ENCODE peak calls at places on chromosomes 16 and 17, in eight cellular contexts. One of them, this sample, is unnamed.

GRCh38 chr17:21095735-21096134 is 31.0 kb upstream of the DHRS7B start:
- DNase-seq in PC-3: no peak
- DNase-seq in iPS DF 6.9: no peak
- DNase-seq in CD8-positive, alpha-beta memory T cell: no peak
- DNase-seq in fibroblast of lung: no peak
- DNase-seq in mesendoderm: peak; percentile 53
- DNase-seq in PC-9: no peak
- DNase-seq in cardiac muscle cell: no peak
- DNase-seq in this sample: no peak

GRCh38 chr16:2468725-2469398 is 2.2 kb upstream of the NTN3 start:
- DNase-seq in iPS DF 6.9: no peak
- DNase-seq in CD8-positive, alpha-beta memory T cell: no peak
- DNase-seq in PC-9: no peak
- DNase-seq in PC-3: no peak
- DNase-seq in mesendoderm: no peak
- DNase-seq in cardiac muscle cell: no peak
- DNase-seq in fibroblast of lung: no peak
- DNase-seq in this sample: no peak

GRCh38 chr16:63672493-63672892 is 1449.4 kb downstream of the CDH11 start:
- DNase-seq in PC-9: no peak
- DNase-seq in mesendoderm: no peak
- DNase-seq in CD8-positive, alpha-beta memory T cell: no peak
- DNase-seq in fibroblast of lung: no peak
- DNase-seq in PC-3: no peak
- DNase-seq in iPS DF 6.9: no peak
- DNase-seq in cardiac muscle cell: no peak
- DNase-seq in this sample: no peak

GRCh38 chr17:57861000-57861736 is 11.3 kb upstream of the MRPS23 start:
- DNase-seq in mesendoderm: peak; percentile 85
- DNase-seq in CD8-positive, alpha-beta memory T cell: peak; percentile 58
- DNase-seq in fibroblast of lung: peak; percentile 55
- DNase-seq in PC-3: peak; percentile 50
- DNase-seq in cardiac muscle cell: no peak
- DNase-seq in PC-9: peak; percentile 89
- DNase-seq in iPS DF 6.9: no peak
- DNase-seq in this sample: no peak

GRCh38 chr17:9022553-9023388 is 1.5 kb downstream of the NTN1 start:
- DNase-seq in iPS DF 6.9: no peak
- DNase-seq in cardiac muscle cell: peak; percentile 60
- DNase-seq in PC-3: no peak
- DNase-seq in fibroblast of lung: peak; percentile 11
- DNase-seq in mesendoderm: peak; percentile 51
- DNase-seq in CD8-positive, alpha-beta memory T cell: no peak
- DNase-seq in PC-9: no peak
- DNase-seq in this sample: no peak

GRCh38 chr16:72796222-72796621 is 251.7 kb downstream of the ZFHX3 start:
- DNase-seq in mesendoderm: no peak
- DNase-seq in CD8-positive, alpha-beta memory T cell: no peak
- DNase-seq in PC-3: no peak
- DNase-seq in iPS DF 6.9: no peak
- DNase-seq in PC-9: no peak
- DNase-seq in cardiac muscle cell: no peak
- DNase-seq in fibroblast of lung: no peak
- DNase-seq in this sample: no peak

GRCh38 chr16:53937068-53937614 is 233.2 kb downstream of the FTO start:
- DNase-seq in fibroblast of lung: no peak
- DNase-seq in iPS DF 6.9: no peak
- DNase-seq in mesendoderm: no peak
- DNase-seq in cardiac muscle cell: no peak
- DNase-seq in PC-3: no peak
- DNase-seq in CD8-positive, alpha-beta memory T cell: no peak
- DNase-seq in PC-9: no peak
- DNase-seq in this sample: no peak

GRCh38 chr17:29176500-29177351 is 3.5 kb downstream of the MYO18A start:
- DNase-seq in mesendoderm: peak; percentile 77
- DNase-seq in PC-9: peak; percentile 48
- DNase-seq in fibroblast of lung: peak; percentile 29
- DNase-seq in CD8-positive, alpha-beta memory T cell: peak; percentile 70
- DNase-seq in cardiac muscle cell: peak; percentile 66
- DNase-seq in PC-3: peak; percentile 59
- DNase-seq in iPS DF 6.9: no peak
- DNase-seq in this sample: peak; percentile 72

GRCh38 chr17:42814633-42815399 is 9.3 kb downstream of the BECN1 start:
- DNase-seq in mesendoderm: no peak
- DNase-seq in CD8-positive, alpha-beta memory T cell: no peak
- DNase-seq in PC-9: no peak
- DNase-seq in PC-3: no peak
- DNase-seq in fibroblast of lung: peak; percentile 83
- DNase-seq in cardiac muscle cell: no peak
- DNase-seq in iPS DF 6.9: no peak
- DNase-seq in this sample: no peak

GRCh38 chr17:43645765-43646481 is 15.8 kb downstream of the MEOX1 start:
- DNase-seq in PC-9: no peak
- DNase-seq in mesendoderm: no peak
- DNase-seq in PC-3: peak; percentile 26
- DNase-seq in CD8-positive, alpha-beta memory T cell: no peak
- DNase-seq in fibroblast of lung: peak; percentile 30
- DNase-seq in cardiac muscle cell: no peak
- DNase-seq in iPS DF 6.9: no peak
- DNase-seq in this sample: peak; percentile 46

GRCh38 chr17:75642221-75643032 is 9.2 kb downstream of the SMIM5 start:
- DNase-seq in CD8-positive, alpha-beta memory T cell: no peak
- DNase-seq in mesendoderm: no peak
- DNase-seq in PC-3: peak; percentile 60
- DNase-seq in PC-9: peak; percentile 62
- DNase-seq in cardiac muscle cell: no peak
- DNase-seq in iPS DF 6.9: no peak
- DNase-seq in fibroblast of lung: no peak
- DNase-seq in this sample: no peak

GRCh38 chr16:82639666-82640336 is 13.0 kb downstream of the CDH13 start:
- DNase-seq in iPS DF 6.9: peak; percentile 41
- DNase-seq in fibroblast of lung: peak; percentile 65
- DNase-seq in cardiac muscle cell: peak; percentile 77
- DNase-seq in mesendoderm: peak; percentile 73
- DNase-seq in PC-9: no peak
- DNase-seq in CD8-positive, alpha-beta memory T cell: peak; percentile 51
- DNase-seq in PC-3: peak; percentile 73
- DNase-seq in this sample: peak; percentile 47

GRCh38 chr16:85483424-85483823 is 129.7 kb upstream of the GSE1 start:
- DNase-seq in CD8-positive, alpha-beta memory T cell: no peak
- DNase-seq in PC-9: no peak
- DNase-seq in iPS DF 6.9: no peak
- DNase-seq in cardiac muscle cell: no peak
- DNase-seq in mesendoderm: no peak
- DNase-seq in PC-3: no peak
- DNase-seq in fibroblast of lung: no peak
- DNase-seq in this sample: no peak

GRCh38 chr17:50147841-50148225 is 2.6 kb downstream of the PPP1R9B start:
- DNase-seq in iPS DF 6.9: no peak
- DNase-seq in PC-9: no peak
- DNase-seq in fibroblast of lung: peak; percentile 31
- DNase-seq in PC-3: no peak
- DNase-seq in CD8-positive, alpha-beta memory T cell: no peak
- DNase-seq in mesendoderm: peak; percentile 77
- DNase-seq in cardiac muscle cell: no peak
- DNase-seq in this sample: no peak

GRCh38 chr17:29407856-29408255 is 17.7 kb downstream of the TAOK1 start:
- DNase-seq in PC-9: no peak
- DNase-seq in iPS DF 6.9: no peak
- DNase-seq in cardiac muscle cell: no peak
- DNase-seq in mesendoderm: no peak
- DNase-seq in CD8-positive, alpha-beta memory T cell: no peak
- DNase-seq in fibroblast of lung: peak; percentile 10
- DNase-seq in PC-3: no peak
- DNase-seq in this sample: no peak

DNA sequence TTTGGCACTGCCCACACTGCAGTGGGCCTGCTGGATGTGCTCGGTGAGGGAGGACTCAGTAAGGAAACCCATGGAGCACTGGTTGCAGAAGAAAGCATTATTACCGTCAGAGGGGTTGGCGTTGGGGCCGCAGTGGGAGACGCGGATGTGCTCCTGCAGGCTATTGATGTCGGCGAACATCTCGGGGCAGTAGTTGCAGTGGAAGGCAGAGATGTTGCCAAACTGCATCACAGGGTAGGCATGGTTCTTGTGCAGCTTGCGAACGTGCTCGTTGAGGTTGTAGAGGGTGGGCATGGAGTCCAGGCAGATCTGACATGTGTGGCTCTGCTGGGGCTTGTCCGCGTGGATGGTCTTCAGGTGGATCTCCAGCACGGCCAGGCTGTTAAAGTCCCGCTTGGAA is 218.4 kb downstream of the ZNF423 start:
- DNase-seq in PC-9: no peak
- DNase-seq in iPS DF 6.9: no peak
- DNase-seq in fibroblast of lung: no peak
- DNase-seq in cardiac muscle cell: no peak
- DNase-seq in CD8-positive, alpha-beta memory T cell: no peak
- DNase-seq in mesendoderm: no peak
- DNase-seq in PC-3: no peak
- DNase-seq in this sample: no peak
- H3K27ac ChIP-seq in PC-9: no peak overlapping the region
- H3K27ac ChIP-seq in iPS DF 6.9: no peak overlapping the region
- H3K27ac ChIP-seq in fibroblast of lung: no peak overlapping the region
- H3K27ac ChIP-seq in cardiac muscle cell: no peak overlapping the region
- H3K27ac ChIP-seq in CD8-positive, alpha-beta memory T cell: no peak overlapping the region
- H3K27ac ChIP-seq in mesendoderm: no peak overlapping the region
- H3K27ac ChIP-seq in PC-3: no peak overlapping the region
- H3K27ac ChIP-seq in this sample: no peak overlapping the region

GRCh38 chr16:67922740-67923139 is 8.9 kb downstream of the CTRL start:
- DNase-seq in PC-9: no peak
- DNase-seq in CD8-positive, alpha-beta memory T cell: no peak
- DNase-seq in cardiac muscle cell: no peak
- DNase-seq in fibroblast of lung: no peak
- DNase-seq in PC-3: no peak
- DNase-seq in iPS DF 6.9: no peak
- DNase-seq in mesendoderm: peak; percentile 29
- DNase-seq in this sample: no peak

GRCh38 chr16:67919618-67920210 is 11.9 kb downstream of the CTRL start:
- DNase-seq in cardiac muscle cell: no peak
- DNase-seq in mesendoderm: peak; percentile 66
- DNase-seq in PC-9: no peak
- DNase-seq in fibroblast of lung: no peak
- DNase-seq in CD8-positive, alpha-beta memory T cell: no peak
- DNase-seq in iPS DF 6.9: no peak
- DNase-seq in PC-3: no peak
- DNase-seq in this sample: no peak

GRCh38 chr16:67924140-67924906 is 7.3 kb downstream of the CTRL start:
- DNase-seq in PC-9: no peak
- DNase-seq in CD8-positive, alpha-beta memory T cell: no peak
- DNase-seq in iPS DF 6.9: no peak
- DNase-seq in mesendoderm: no peak
- DNase-seq in fibroblast of lung: no peak
- DNase-seq in cardiac muscle cell: no peak
- DNase-seq in PC-3: no peak
- DNase-seq in this sample: no peak

GRCh38 chr16:67923414-67924127 is 8.1 kb downstream of the CTRL start:
- DNase-seq in PC-3: no peak
- DNase-seq in fibroblast of lung: no peak
- DNase-seq in PC-9: no peak
- DNase-seq in mesendoderm: no peak
- DNase-seq in CD8-positive, alpha-beta memory T cell: no peak
- DNase-seq in cardiac muscle cell: peak; percentile 67
- DNase-seq in iPS DF 6.9: no peak
- DNase-seq in this sample: no peak

DNA sequence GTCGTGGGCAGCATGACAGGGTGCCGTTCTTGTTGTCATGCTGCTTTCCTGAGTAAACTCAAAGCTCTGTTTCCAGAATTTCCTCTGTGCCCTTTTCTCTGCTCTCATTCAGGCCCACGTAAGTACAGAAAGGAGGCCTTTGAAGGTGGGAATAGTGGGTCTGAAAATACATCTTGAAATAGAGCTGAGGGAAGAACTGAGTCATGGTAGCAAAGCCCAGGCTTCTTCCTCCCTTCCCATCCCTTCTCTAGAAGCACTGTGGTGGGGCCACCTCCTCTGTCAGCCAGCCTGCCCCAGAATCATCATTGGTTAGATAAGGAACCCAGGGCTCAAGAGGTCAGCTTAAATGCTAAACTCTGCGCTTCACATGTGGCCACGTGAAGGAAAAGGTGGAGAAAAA is 9.4 kb downstream of the CTRL start:
- DNase-seq in mesendoderm: no peak
- DNase-seq in cardiac muscle cell: no peak
- DNase-seq in PC-9: no peak
- DNase-seq in CD8-positive, alpha-beta memory T cell: no peak
- DNase-seq in iPS DF 6.9: no peak
- DNase-seq in fibroblast of lung: no peak
- DNase-seq in PC-3: no peak
- DNase-seq in this sample: no peak
- H3K27ac ChIP-seq in mesendoderm: no peak overlapping the region
- H3K27ac ChIP-seq in cardiac muscle cell: no peak overlapping the region
- H3K27ac ChIP-seq in PC-9: no peak overlapping the region
- H3K27ac ChIP-seq in CD8-positive, alpha-beta memory T cell: no peak overlapping the region
- H3K27ac ChIP-seq in iPS DF 6.9: no peak overlapping the region
- H3K27ac ChIP-seq in fibroblast of lung: no peak overlapping the region
- H3K27ac ChIP-seq in PC-3: no peak overlapping the region
- H3K27ac ChIP-seq in this sample: peak overlapping the region; percentile 31

DNA sequence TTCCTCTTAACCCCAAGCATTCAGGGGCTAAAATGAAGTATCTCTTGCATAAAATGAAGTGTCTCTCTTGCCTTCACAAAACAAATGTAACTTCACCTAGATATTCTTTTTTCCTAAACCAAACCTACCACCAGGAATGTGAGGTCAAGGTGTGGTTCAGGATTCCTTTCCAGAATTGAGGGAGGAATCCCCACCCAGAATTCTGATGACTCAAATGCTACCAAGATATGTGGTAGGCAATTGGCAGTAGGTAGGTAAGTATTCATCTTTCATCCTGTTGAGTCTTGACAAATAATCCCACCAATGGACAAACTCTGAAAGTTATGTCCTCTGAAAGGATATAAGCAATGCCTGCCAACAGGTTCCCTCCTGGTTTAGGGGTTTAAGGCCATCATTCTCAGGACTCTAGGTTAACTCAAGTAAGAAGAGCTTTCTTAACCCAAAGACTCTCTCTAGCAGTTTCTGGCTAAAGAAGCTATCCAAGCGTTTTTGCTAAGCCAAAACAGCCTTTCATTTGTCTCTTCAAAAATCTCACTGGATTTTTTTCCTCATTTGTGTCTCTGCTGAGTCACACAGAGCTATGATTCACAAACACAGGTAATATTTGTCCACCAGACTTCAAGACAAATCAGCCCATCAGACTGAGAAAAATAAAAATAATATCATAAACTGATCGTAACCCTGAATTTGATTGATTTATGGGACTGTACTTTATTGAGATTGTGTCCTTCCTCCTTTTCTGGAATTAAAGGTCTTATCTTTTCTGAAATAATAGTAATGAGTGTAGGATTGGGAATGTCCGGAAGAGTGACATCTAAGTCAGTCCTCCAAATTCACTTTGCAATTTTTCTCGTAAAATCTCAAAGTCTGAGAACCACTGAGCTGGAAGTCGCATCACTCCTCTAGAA is 26.0 kb downstream of the TRIM16 start:
- DNase-seq in cardiac muscle cell: no peak
- DNase-seq in PC-3: peak; percentile 98
- DNase-seq in PC-9: peak; percentile 97
- DNase-seq in CD8-positive, alpha-beta memory T cell: no peak
- DNase-seq in mesendoderm: no peak
- DNase-seq in iPS DF 6.9: no peak
- DNase-seq in fibroblast of lung: no peak
- DNase-seq in this sample: peak; percentile 82
- H3K27ac ChIP-seq in cardiac muscle cell: no peak overlapping the region
- H3K27ac ChIP-seq in PC-3: peak overlapping the region; percentile 96
- H3K27ac ChIP-seq in PC-9: peak overlapping the region; percentile 98
- H3K27ac ChIP-seq in CD8-positive, alpha-beta memory T cell: no peak overlapping the region
- H3K27ac ChIP-seq in mesendoderm: no peak overlapping the region
- H3K27ac ChIP-seq in iPS DF 6.9: no peak overlapping the region
- H3K27ac ChIP-seq in fibroblast of lung: no peak overlapping the region
- H3K27ac ChIP-seq in this sample: peak overlapping the region; percentile 85

GRCh38 chr17:35786941-35787432 is 8.5 kb downstream of the MMP28 start:
- DNase-seq in cardiac muscle cell: peak; percentile 49
- DNase-seq in iPS DF 6.9: no peak
- DNase-seq in CD8-positive, alpha-beta memory T cell: no peak
- DNase-seq in mesendoderm: no peak
- DNase-seq in PC-9: peak; percentile 40
- DNase-seq in fibroblast of lung: peak; percentile 74
- DNase-seq in PC-3: peak; percentile 41
- DNase-seq in this sample: no peak
- H3K27ac ChIP-seq in cardiac muscle cell: peak overlapping the region; percentile 53
- H3K27ac ChIP-seq in iPS DF 6.9: no peak overlapping the region
- H3K27ac ChIP-seq in CD8-positive, alpha-beta memory T cell: no peak overlapping the region
- H3K27ac ChIP-seq in mesendoderm: no peak overlapping the region
- H3K27ac ChIP-seq in PC-9: peak overlapping the region; percentile 80
- H3K27ac ChIP-seq in fibroblast of lung: peak overlapping the region; percentile 5
- H3K27ac ChIP-seq in PC-3: peak overlapping the region; percentile 93
- H3K27ac ChIP-seq in this sample: peak overlapping the region; percentile 82